ENCODE peak calls at places on chromosome 22, in ten cellular contexts. E, S, X, B, K, I, T, D, L and V are unnamed samples.

GRCh38 chr22:30245181-30245984 is 1.2 kb downstream of the LIF start:
- DNase-seq in E (no peak), S (no peak), X (no peak), B (no peak), K (peak), I (no peak), T (no peak), D (no peak), L (no peak), V (no peak)

GRCh38 chr22:39498802-39499201 is 3.3 kb upstream of the MIEF1 start:
- DNase-seq in E (no peak), S (no peak), X (no peak), B (no peak), K (no peak), I (no peak), T (no peak), D (no peak), L (no peak), V (no peak)

GRCh38 chr22:33409134-33409533 is 351.0 kb upstream of the SYN3 start:
- DNase-seq in E (no peak), S (no peak), X (no peak), B (no peak), K (no peak), I (no peak), T (no peak), D (no peak), L (no peak), V (peak)

GRCh38 chr22:25399649-25400151 is 164.8 kb upstream of the GRK3 start:
- DNase-seq in E (no peak), S (no peak), X (no peak), B (no peak), K (no peak), I (no peak), T (peak), D (peak), L (no peak), V (no peak)

GRCh38 chr22:24500251-24500820 is 5.2 kb downstream of the UPB1 start:
- DNase-seq in E (no peak), S (no peak), X (no peak), B (no peak), K (no peak), I (no peak), T (no peak), D (no peak), L (no peak), V (no peak)

GRCh38 chr22:24059793-24060192 is 48.7 kb downstream of the CABIN1 start:
- DNase-seq in E (no peak), S (no peak), X (no peak), B (no peak), K (no peak), I (no peak), T (no peak), D (no peak), L (no peak), V (no peak)

GRCh38 chr22:41264408-41264941 is 21.5 kb downstream of the RANGAP1 start:
- DNase-seq in E (no peak), S (no peak), X (no peak), B (peak), K (no peak), I (no peak), T (no peak), D (no peak), L (no peak), V (no peak)

GRCh38 chr22:41094036-41094435 is 1.6 kb downstream of the EP300 start:
- DNase-seq in E (no peak), S (no peak), X (no peak), B (peak), K (peak), I (peak), T (peak), D (no peak), L (no peak), V (no peak)

GRCh38 chr22:19962909-19963806 is 21.5 kb upstream of the TXNRD2 start:
- DNase-seq in E (no peak), S (peak), X (peak), B (peak), K (peak), I (no peak), T (peak), D (no peak), L (no peak), V (peak)

GRCh38 chr22:38881464-38881871 is 9.5 kb upstream of the CBX6 start:
- DNase-seq in E (no peak), S (no peak), X (peak), B (peak), K (peak), I (no peak), T (no peak), D (peak), L (no peak), V (peak)

GRCh38 chr22:44782286-44782830 is 30.0 kb downstream of the ARHGAP8 start:
- DNase-seq in E (no peak), S (no peak), X (peak), B (no peak), K (no peak), I (no peak), T (no peak), D (no peak), L (no peak), V (no peak)

GRCh38 chr22:50700387-50701075 is 27.9 kb downstream of the SHANK3 start:
- DNase-seq in E (no peak), S (no peak), X (no peak), B (peak), K (no peak), I (no peak), T (no peak), D (peak), L (peak), V (no peak)
- TF ChIP-seq POLR2A in E (no peak), S (no peak), X (no peak), B (no peak), K (no peak), I (no peak), T (no peak), D (no peak), L (no peak), V (no peak)

GRCh38 chr22:50276143-50276542 is 6.0 kb upstream of the MAPK11 start:
- DNase-seq in E (peak), S (no peak), X (peak), B (peak), K (peak), I (no peak), T (peak), D (peak), L (no peak), V (no peak)
- TF ChIP-seq CTCF in E (peak), S (peak), X (peak), B (peak), K (peak), I (peak), T (peak), D (no peak), L (peak), V (no peak)

GRCh38 chr22:36702832-36703210 is 731 bp downstream of the CACNG2 start:
- DNase-seq in E (no peak), S (no peak), X (no peak), B (no peak), K (no peak), I (no peak), T (no peak), D (no peak), L (no peak), V (no peak)
- H3K4me3 ChIP-seq in E (no peak), S (no peak), X (no peak), B (no peak), K (no peak), I (no peak), T (no peak), D (no peak), L (no peak), V (no peak)

GRCh38 chr22:21942939-21943338 is 9.7 kb downstream of the PPM1F start:
- DNase-seq in E (no peak), S (no peak), X (no peak), B (no peak), K (no peak), I (no peak), T (no peak), D (peak), L (no peak), V (no peak)
- TF ChIP-seq POLR2A in E (no peak), S (no peak), X (no peak), B (no peak), K (no peak), I (no peak), T (no peak), D (no peak), L (no peak), V (no peak)

GRCh38 chr22:43411981-43412807 is at the start of gene MPPED1:
- DNase-seq in E (no peak), S (no peak), X (no peak), B (no peak), K (no peak), I (no peak), T (no peak), D (no peak), L (no peak), V (no peak)

GRCh38 chr22:43412808-43413785 is 1.3 kb downstream of the MPPED1 start:
- DNase-seq in E (no peak), S (no peak), X (no peak), B (no peak), K (no peak), I (no peak), T (no peak), D (no peak), L (no peak), V (no peak)

GRCh38 chr22:43409046-43409445 is 2.8 kb upstream of the MPPED1 start:
- DNase-seq in E (no peak), S (no peak), X (no peak), B (no peak), K (no peak), I (no peak), T (no peak), D (no peak), L (no peak), V (no peak)

GRCh38 chr22:43409800-43410199 is 2.0 kb upstream of the MPPED1 start:
- DNase-seq in E (no peak), S (no peak), X (no peak), B (no peak), K (no peak), I (no peak), T (no peak), D (no peak), L (no peak), V (no peak)

DNA sequence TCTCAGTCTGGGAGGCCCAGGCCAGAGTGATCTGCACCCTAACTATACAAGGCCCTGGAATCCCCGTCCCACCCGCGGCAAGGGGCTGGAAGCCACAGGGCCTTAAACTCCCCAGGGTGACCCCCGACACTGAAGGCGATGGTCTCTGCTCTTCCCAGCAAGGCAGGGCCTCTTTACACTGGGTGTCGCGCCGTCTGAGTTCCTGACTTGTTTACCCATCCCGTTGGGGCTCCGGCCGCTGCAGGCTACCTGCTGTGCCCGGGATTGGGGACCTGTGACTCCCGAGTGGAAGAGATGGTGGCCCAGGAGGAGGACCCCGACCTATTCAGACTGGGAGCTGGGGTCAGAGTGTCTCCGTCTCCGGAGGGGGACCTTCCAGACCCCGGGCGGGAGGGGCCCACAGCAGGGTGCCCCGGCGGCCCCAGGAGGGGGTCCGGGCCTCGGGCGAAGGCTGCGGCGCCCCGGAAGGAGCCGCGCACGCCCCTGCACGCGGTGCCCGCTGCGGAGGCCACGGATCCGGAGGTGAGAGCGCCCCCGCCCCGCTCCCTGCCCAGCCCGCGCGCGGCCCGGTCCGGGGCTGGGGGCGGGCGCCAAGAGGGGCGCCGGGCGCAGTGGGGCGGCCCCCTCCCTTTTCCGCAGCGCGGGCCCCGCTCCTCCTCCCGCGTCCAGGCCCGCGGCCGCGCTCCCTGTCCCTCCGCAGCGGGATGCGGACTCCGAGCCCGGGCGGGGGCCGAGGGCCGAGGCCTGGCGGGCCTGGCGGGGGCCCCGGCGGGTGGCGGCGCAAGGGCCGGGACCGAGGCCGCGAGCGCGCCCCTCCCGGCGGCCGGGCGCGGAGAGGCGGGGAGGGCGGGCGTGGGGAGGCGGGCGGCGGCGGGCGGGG is 534 bp upstream of the MPPED1 start:
- DNase-seq in E (no peak), S (no peak), X (no peak), B (no peak), K (no peak), I (no peak), T (no peak), D (no peak), L (no peak), V (no peak)
- TF ChIP-seq CTCF in E (no peak), S (no peak), X (no peak), B (no peak), K (no peak), I (no peak), T (no peak), D (no peak), L (no peak), V (no peak)

GRCh38 chr22:46269564-46269963 is 1.8 kb downstream of the TTC38 start:
- DNase-seq in E (no peak), S (no peak), X (no peak), B (peak), K (no peak), I (no peak), T (no peak), D (no peak), L (peak), V (no peak)
- H3K4me3 ChIP-seq in E (no peak), S (no peak), X (no peak), B (no peak), K (no peak), I (no peak), T (peak), D (no peak), L (no peak), V (no peak)